ENCODE peak calls at places on chromosomes 16 and 17, in four cellular contexts. E is NCI-H345; P is activated CD8-positive, alpha-beta memory T cell treated with anti-CD3 and anti-CD28 coated beads, Interleukin-2, amount 50 U/mL, for 48 hours; Y is fibroblast of lung. I is an unnamed sample.

GRCh38 chr17:46940692-46941404 is 17.9 kb downstream of the GOSR2 start:
- DNase-seq in Y (peak; percentile 55), E (peak; percentile 66), P (peak; percentile 78), I (peak; percentile 92)

GRCh38 chr17:63124536-63124935 is 158.5 kb downstream of the TANC2 start:
- DNase-seq in P (no peak), Y (no peak), E (no peak), I (no peak)

GRCh38 chr16:80899804-80900592 is 95.6 kb upstream of the CDYL2 start:
- DNase-seq in P (no peak), E (no peak), Y (peak; percentile 92), I (no peak)

GRCh38 chr17:39461911-39462641 is 790 bp downstream of the CDK12 start:
- DNase-seq in Y (peak; percentile 48), E (peak; percentile 21), P (no peak), I (no peak)

GRCh38 chr17:75832164-75832651 is 12.0 kb downstream of the UNC13D start:
- DNase-seq in E (no peak), Y (peak; percentile 89), P (no peak), I (no peak)

GRCh38 chr16:907361-907760 is 63.4 kb downstream of the LMF1 start:
- DNase-seq in Y (no peak), E (no peak), P (no peak), I (no peak)

GRCh38 chr17:7237761-7238417 is 1.4 kb downstream of the PHF23 start:
- DNase-seq in E (peak; percentile 57), P (peak; percentile 94), Y (peak; percentile 50), I (peak; percentile 90)

GRCh38 chr16:25108054-25108453 is 3.5 kb upstream of the LCMT1 start:
- DNase-seq in P (peak; percentile 59), E (peak; percentile 37), Y (no peak), I (no peak)